ENCODE peak calls at places on chromosomes 12 and 14, in seven cellular contexts. V, L, I, N, S, R and T are unnamed samples.

GRCh38 chr14:98931911-98932310 is 340.1 kb downstream of the BCL11B start:
- DNase-seq in I (no peak), N (no peak), R (no peak), S (no peak), L (no peak), V (no peak), T (no peak)

GRCh38 chr14:31505411-31505810 is 17.6 kb upstream of the GPR33 start:
- DNase-seq in V (no peak), I (no peak), S (no peak), L (peak), R (peak), N (peak), T (no peak)

GRCh38 chr14:60622920-60623263 is 26.4 kb downstream of the SIX1 start:
- DNase-seq in L (peak), I (no peak), N (peak), S (no peak), R (no peak), V (no peak), T (no peak)

GRCh38 chr14:69023035-69023434 is 43.9 kb upstream of the ACTN1 start:
- DNase-seq in R (no peak), S (no peak), N (no peak), I (no peak), V (no peak), L (no peak), T (no peak)

GRCh38 chr14:61385002-61385685 is 63.8 kb downstream of the PRKCH start:
- DNase-seq in S (no peak), N (no peak), V (no peak), I (no peak), L (no peak), R (peak), T (no peak)

GRCh38 chr12:109541412-109541725 is 31.9 kb downstream of the MMAB start:
- DNase-seq in S (no peak), N (no peak), R (no peak), I (no peak), L (peak), V (no peak), T (no peak)

GRCh38 chr12:106195638-106196037 is 52.2 kb downstream of the CKAP4 start:
- DNase-seq in N (peak), R (no peak), I (no peak), L (peak), V (no peak), S (no peak), T (no peak)

GRCh38 chr12:2775431-2775830 is 19.3 kb upstream of the FKBP4 start:
- DNase-seq in L (no peak), R (no peak), V (no peak), I (peak), N (no peak), S (no peak), T (no peak)

GRCh38 chr14:65156568-65157366 is 54.5 kb upstream of the MAX start:
- DNase-seq in V (no peak), N (peak), S (no peak), I (no peak), L (peak), R (peak), T (no peak)

GRCh38 chr14:73047808-73048207 is 10.5 kb upstream of the RBM25 start:
- DNase-seq in S (no peak), V (no peak), R (peak), I (no peak), L (no peak), N (no peak), T (no peak)

GRCh38 chr14:100150932-100151587 is 8.4 kb downstream of the DEGS2 start:
- DNase-seq in N (no peak), R (no peak), S (no peak), V (no peak), I (no peak), L (no peak), T (no peak)

GRCh38 chr14:22648506-22648905 is 4.4 kb upstream of the OR6J1 start:
- DNase-seq in L (no peak), I (no peak), N (no peak), V (no peak), R (no peak), S (no peak), T (no peak)

GRCh38 chr12:55906056-55906455 is 21.6 kb downstream of the PYM1 start:
- DNase-seq in S (no peak), R (no peak), N (no peak), V (no peak), L (peak), I (no peak), T (no peak)

GRCh38 chr14:41922014-41922413 is 315.3 kb downstream of the LRFN5 start:
- DNase-seq in I (no peak), N (no peak), R (no peak), S (no peak), L (no peak), V (no peak), T (no peak)

GRCh38 chr12:113204806-113205205 is 16.5 kb upstream of the TPCN1 start:
- DNase-seq in R (no peak), I (no peak), V (no peak), N (no peak), L (no peak), S (no peak), T (no peak)

GRCh38 chr12:28780096-28780495 is 369.0 kb upstream of the FAR2 start:
- DNase-seq in R (peak), L (peak), I (no peak), V (no peak), N (peak), S (no peak), T (no peak)

GRCh38 chr12:124994435-124994975 is 1.1 kb downstream of the BRI3BP start:
- DNase-seq in L (no peak), I (no peak), V (peak), R (no peak), S (no peak), N (no peak), T (no peak)

GRCh38 chr12:88572785-88573565 is 7.3 kb downstream of the KITLG start:
- DNase-seq in S (no peak), L (no peak), R (no peak), V (no peak), I (no peak), N (peak), T (no peak)

GRCh38 chr14:64760146-64760755 is 56.0 kb downstream of the PLEKHG3 start:
- DNase-seq in R (peak), S (peak), V (peak), L (peak), N (peak), I (peak), T (peak)

GRCh38 chr12:10668526-10668925 is 5.3 kb downstream of the STYK1 start:
- DNase-seq in L (no peak), S (no peak), I (no peak), N (no peak), V (no peak), R (no peak), T (no peak)

GRCh38 chr14:31024577-31025334 is 693 bp upstream of the AP4S1 start:
- DNase-seq in L (peak), N (peak), S (no peak), R (peak), V (no peak), I (no peak), T (no peak)

GRCh38 chr12:40105515-40106201 is at the start of gene SLC2A13:
- DNase-seq in R (peak), I (peak), N (peak), L (peak), S (peak), V (peak), T (peak)

GRCh38 chr12:50258167-50258551 is 25.2 kb downstream of the LIMA1 start:
- DNase-seq in L (no peak), V (no peak), N (no peak), R (peak), I (no peak), S (no peak), T (no peak)

GRCh38 chr12:21831671-21832357 is 57.3 kb upstream of the KCNJ8 start:
- DNase-seq in R (peak), L (peak), V (no peak), I (no peak), N (no peak), S (no peak), T (no peak)

GRCh38 chr12:123474493-123475255 is 16.7 kb downstream of the SNRNP35 start:
- DNase-seq in R (no peak), I (no peak), V (no peak), S (no peak), N (no peak), L (no peak), T (no peak)

GRCh38 chr12:15188136-15188535 is 33.1 kb downstream of the RERG start:
- DNase-seq in N (no peak), S (no peak), I (no peak), L (no peak), V (no peak), R (no peak), T (no peak)

GRCh38 chr14:63454863-63455622 is 88.1 kb downstream of the PPP2R5E start:
- DNase-seq in R (no peak), S (no peak), N (no peak), V (no peak), L (peak), I (no peak), T (no peak)

GRCh38 chr12:118548887-118549286 is 172.5 kb downstream of the SUDS3 start:
- DNase-seq in S (no peak), V (no peak), L (no peak), N (no peak), R (no peak), I (no peak), T (no peak)

GRCh38 chr12:101695698-101696097 is 1.7 kb upstream of the CHPT1 start:
- DNase-seq in R (peak), V (no peak), I (no peak), S (no peak), L (peak), N (peak), T (no peak)

GRCh38 chr12:53568428-53569173 is 57.6 kb downstream of the ATF7 start:
- DNase-seq in N (peak), R (peak), V (no peak), I (no peak), L (no peak), S (no peak), T (no peak)

GRCh38 chr12:117551698-117552097 is 190.3 kb upstream of the NOS1 start:
- DNase-seq in S (no peak), V (no peak), I (no peak), N (no peak), L (no peak), R (no peak), T (no peak)

GRCh38 chr12:111368684-111369495 is at the start of gene PHETA1:
- DNase-seq in V (peak), S (peak), L (peak), I (peak), N (peak), R (peak), T (peak)

GRCh38 chr12:79056775-79057174 is 192.2 kb downstream of the SYT1 start:
- DNase-seq in V (no peak), I (no peak), L (peak), S (no peak), R (no peak), N (no peak), T (no peak)

GRCh38 chr12:591571-592505 is 71.4 kb downstream of the NINJ2 start:
- DNase-seq in I (no peak), S (no peak), R (peak), L (no peak), N (no peak), V (no peak), T (no peak)

GRCh38 chr14:22194669-22195068 is 394.4 kb downstream of the DAD1 start:
- DNase-seq in N (no peak), L (peak), R (no peak), I (no peak), V (no peak), S (no peak), T (no peak)

GRCh38 chr12:78864483-78865296 is at the start of gene SYT1:
- DNase-seq in R (no peak), L (peak), N (peak), S (peak), I (peak), V (peak), T (peak)

GRCh38 chr14:99325591-99325990 is 53.6 kb upstream of the BCL11B start:
- DNase-seq in S (peak), L (no peak), R (no peak), N (no peak), I (no peak), V (no peak), T (no peak)

GRCh38 chr12:104533134-104533533 is 76.4 kb downstream of the CHST11 start:
- DNase-seq in R (no peak), S (no peak), I (no peak), N (no peak), V (no peak), L (no peak), T (no peak)

GRCh38 chr12:102642199-102642598 is 161.8 kb upstream of the IGF1 start:
- DNase-seq in I (no peak), N (peak), V (no peak), R (no peak), S (no peak), L (peak), T (no peak)

DNA sequence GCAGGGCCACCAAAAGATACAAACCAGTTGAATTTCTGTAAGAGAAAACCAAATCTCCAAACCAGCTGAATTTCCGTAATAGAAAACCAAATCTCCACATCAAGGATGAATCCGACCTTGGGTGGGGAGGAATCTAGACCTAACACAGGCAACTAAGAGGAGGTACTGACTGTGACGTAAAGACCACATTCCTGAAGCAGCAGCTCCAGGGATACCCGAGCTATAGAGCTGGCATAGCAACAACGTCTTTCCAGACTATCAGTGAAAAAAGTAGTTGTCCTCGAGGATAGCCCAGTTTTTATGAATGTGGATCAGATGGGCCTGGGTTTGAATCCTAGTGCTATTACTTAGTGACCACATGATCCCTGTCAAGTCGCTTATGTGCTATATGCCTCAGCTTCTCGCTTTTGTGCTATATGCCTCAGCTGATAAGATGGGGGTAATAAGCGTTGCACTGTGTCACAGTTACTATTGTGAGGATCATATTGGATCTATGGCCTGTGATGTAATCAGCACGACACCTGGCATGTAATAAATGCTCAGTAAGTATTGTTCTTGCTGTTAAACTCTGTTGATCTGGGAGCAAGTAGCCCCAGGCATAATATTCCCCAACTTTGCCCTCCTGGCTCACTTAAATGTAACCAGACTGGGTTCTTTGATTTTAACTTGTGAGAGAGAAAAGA is 113.8 kb downstream of the EGLN3 start:
- DNase-seq in N (no peak), R (no peak), L (no peak), V (no peak), S (no peak), I (no peak), T (no peak)
- H3K23ac ChIP-seq in N (no peak), R (no peak), L (no peak), V (no peak), S (no peak), I (no peak), T (no peak)

GRCh38 chr12:131530041-131530332 is 180.9 kb upstream of the SFSWAP start:
- DNase-seq in L (no peak), N (no peak), V (no peak), I (no peak), S (no peak), R (no peak), T (no peak)
- H2BK120ac ChIP-seq in L (no peak), N (no peak), V (no peak), I (no peak), S (no peak), R (no peak), T (no peak)

GRCh38 chr12:57370696-57371095 is 60.1 kb downstream of the R3HDM2 start:
- DNase-seq in N (no peak), I (no peak), R (peak), V (no peak), S (no peak), L (peak), T (no peak)

GRCh38 chr12:57370084-57370483 is 60.8 kb downstream of the R3HDM2 start:
- DNase-seq in N (no peak), R (no peak), V (no peak), S (no peak), I (no peak), L (no peak), T (no peak)

GRCh38 chr12:57367121-57367520 is 63.7 kb downstream of the R3HDM2 start:
- DNase-seq in R (no peak), L (peak), V (no peak), I (no peak), N (no peak), S (no peak), T (no peak)

GRCh38 chr12:57369202-57369601 is 61.6 kb downstream of the R3HDM2 start:
- DNase-seq in S (no peak), N (no peak), L (no peak), V (no peak), I (no peak), R (no peak), T (no peak)

GRCh38 chr12:57368349-57369095 is 62.3 kb downstream of the R3HDM2 start:
- DNase-seq in I (no peak), R (peak), N (peak), V (peak), S (no peak), L (peak), T (no peak)
- H3K23ac ChIP-seq in I (no peak), R (no peak), N (no peak), V (no peak), S (no peak), L (no peak), T (no peak)

GRCh38 chr12:38155526-38156496 is 160.8 kb upstream of the ALG10B start:
- DNase-seq in I (no peak), S (no peak), V (no peak), R (no peak), L (no peak), N (no peak), T (no peak)

GRCh38 chr12:38157933-38158401 is 158.6 kb upstream of the ALG10B start:
- DNase-seq in I (peak), N (no peak), R (no peak), L (no peak), S (no peak), V (no peak), T (no peak)

GRCh38 chr12:38156497-38157245 is 159.9 kb upstream of the ALG10B start:
- DNase-seq in N (no peak), S (no peak), V (no peak), L (no peak), R (no peak), I (peak), T (no peak)

GRCh38 chr12:38158428-38159091 is 158.0 kb upstream of the ALG10B start:
- DNase-seq in R (no peak), I (peak), V (no peak), L (no peak), S (no peak), N (no peak), T (no peak)

DNA sequence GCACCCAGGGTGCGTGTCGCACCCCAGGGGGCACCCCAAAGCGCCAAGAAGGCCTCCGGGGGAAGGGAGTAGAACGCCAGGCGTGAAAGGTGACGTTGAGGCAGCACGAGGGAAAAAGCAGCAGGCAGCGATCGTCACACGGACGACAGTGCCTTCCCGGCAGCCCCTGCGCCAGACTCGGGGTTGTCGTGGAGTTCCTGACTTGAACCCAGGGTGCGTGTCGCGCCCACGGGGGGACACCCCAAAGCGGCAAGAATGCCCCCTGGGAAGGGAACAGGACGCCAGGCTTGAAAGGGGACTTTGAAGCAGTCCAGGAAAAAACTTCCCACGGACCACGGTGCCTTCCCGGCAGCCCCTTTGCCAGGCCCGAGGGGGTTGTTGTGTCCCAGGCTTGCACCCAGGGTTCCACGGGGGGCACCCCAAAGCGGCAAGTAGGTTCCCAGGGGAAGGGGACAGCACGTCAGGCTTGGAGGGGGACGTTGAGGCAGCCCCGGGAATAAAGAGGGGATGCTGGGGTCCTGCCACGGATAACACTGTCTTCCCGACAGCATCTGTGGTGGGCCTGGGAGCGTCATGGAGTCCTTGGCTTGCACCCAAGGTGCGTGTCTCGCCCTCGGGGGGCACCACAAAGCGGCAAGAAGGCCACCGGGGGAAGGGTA is 159.2 kb upstream of the ALG10B start:
- DNase-seq in I (peak), R (no peak), N (no peak), V (no peak), S (no peak), L (no peak), T (no peak)
- H2BK120ac ChIP-seq in I (no peak), R (no peak), N (no peak), V (no peak), S (no peak), L (no peak), T (no peak)

DNA sequence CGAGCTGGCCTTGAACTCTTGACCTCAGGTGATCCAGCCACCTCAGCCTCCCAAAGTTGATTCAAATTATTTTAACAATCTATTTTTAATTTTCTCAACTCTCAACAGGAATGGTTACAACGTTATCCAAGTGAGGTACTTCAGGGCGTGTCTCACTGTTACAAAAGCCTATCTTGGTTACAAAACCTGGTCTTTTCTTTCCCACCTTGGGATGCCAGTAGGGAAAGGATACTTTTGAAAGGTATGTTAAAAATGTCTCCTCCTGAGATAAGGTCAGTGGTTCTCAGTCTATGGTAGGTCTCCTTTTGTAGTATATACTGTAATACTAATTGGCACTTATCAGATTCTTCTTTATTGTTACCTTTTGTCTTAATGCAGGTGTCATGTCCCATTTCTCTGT is 4.9 kb downstream of the SPTSSA start:
- DNase-seq in V (peak), L (no peak), I (no peak), S (no peak), N (no peak), R (peak), T (no peak)
- H3K23ac ChIP-seq in V (no peak), L (no peak), I (no peak), S (no peak), N (no peak), R (no peak), T (no peak)

DNA sequence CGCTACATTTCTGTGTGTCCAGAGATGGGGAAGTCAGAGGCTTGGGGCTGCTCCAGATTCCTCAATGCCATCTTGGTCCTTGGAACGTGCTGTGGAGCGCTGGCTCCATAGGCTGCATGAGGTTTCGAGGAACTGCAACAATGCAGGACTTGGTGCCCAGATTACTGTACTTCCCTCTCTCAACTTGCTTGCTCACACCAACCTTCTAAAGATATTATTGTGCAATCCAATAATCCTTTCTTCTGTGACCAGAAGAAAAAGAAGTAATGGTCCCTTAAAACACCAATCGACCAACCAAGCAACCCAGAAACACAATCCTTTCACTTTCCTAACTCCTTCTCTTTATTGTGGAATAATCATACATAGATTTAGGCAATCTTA is 3.7 kb downstream of the PRICKLE1 start:
- DNase-seq in N (no peak), R (no peak), S (no peak), L (no peak), I (no peak), V (no peak), T (no peak)
- H2BK120ac ChIP-seq in N (no peak), R (no peak), S (no peak), L (no peak), I (no peak), V (no peak), T (no peak)